ENCODE peak calls at places on chromosomes 16 and 17, in nine cellular contexts. R, E, N, U, I, X, B, D and J are unnamed samples.
A peak's percentile ranks its signal among the peaks of the same experiment; 100 is the strongest.

GRCh38 chr16:48511071-48511540 is 98.9 kb downstream of the N4BP1 start:
- DNase-seq in N (peak; percentile 77), U (no peak), D (no peak), X (no peak), I (no peak), R (peak; percentile 79), E (no peak), B (no peak), J (no peak)

GRCh38 chr16:87703071-87703470 is 62.7 kb downstream of the KLHDC4 start:
- DNase-seq in I (no peak), R (no peak), D (no peak), U (no peak), B (no peak), E (no peak), N (no peak), X (no peak), J (no peak)

GRCh38 chr16:2983706-2984136 is 3.5 kb upstream of the PKMYT1 start:
- DNase-seq in R (peak; percentile 74), E (peak; percentile 88), B (peak; percentile 77), U (peak; percentile 92), I (peak; percentile 86), X (no peak), N (peak; percentile 89), D (peak; percentile 74), J (peak; percentile 88)

GRCh38 chr16:20910781-20911321 is 10.3 kb downstream of the LYRM1 start:
- DNase-seq in E (no peak), B (no peak), X (peak; percentile 87), U (no peak), N (peak; percentile 70), D (no peak), I (peak; percentile 91), R (peak; percentile 89), J (no peak)

GRCh38 chr17:74078363-74078762 is 125.1 kb upstream of the RPL38 start:
- DNase-seq in R (no peak), B (no peak), X (no peak), N (no peak), U (no peak), I (no peak), D (no peak), E (no peak), J (no peak)

GRCh38 chr16:46650224-46650623 is 29.0 kb upstream of the SHCBP1 start:
- DNase-seq in X (no peak), I (no peak), N (no peak), D (no peak), E (no peak), U (no peak), B (no peak), R (peak; percentile 48), J (no peak)

GRCh38 chr17:18995220-18995619 is 9.3 kb downstream of the FAM83G start:
- DNase-seq in R (no peak), D (no peak), E (no peak), U (no peak), X (no peak), N (no peak), B (no peak), I (no peak), J (no peak)

GRCh38 chr16:23137256-23137655 is 12.0 kb downstream of the USP31 start:
- DNase-seq in N (no peak), B (no peak), U (no peak), R (no peak), X (no peak), I (no peak), E (no peak), D (no peak), J (no peak)

GRCh38 chr17:53791551-53791950 is 31.2 kb upstream of the KIF2B start:
- DNase-seq in X (no peak), N (no peak), R (no peak), E (no peak), D (no peak), I (no peak), U (no peak), B (no peak), J (no peak)

GRCh38 chr17:53792997-53793396 is 29.7 kb upstream of the KIF2B start:
- DNase-seq in U (no peak), X (no peak), E (no peak), B (no peak), I (no peak), N (no peak), D (no peak), R (no peak), J (no peak)

GRCh38 chr17:53796642-53797041 is 26.1 kb upstream of the KIF2B start:
- DNase-seq in E (no peak), R (no peak), U (no peak), I (no peak), N (no peak), B (no peak), X (no peak), D (no peak), J (no peak)

GRCh38 chr17:53794875-53795274 is 27.9 kb upstream of the KIF2B start:
- DNase-seq in R (no peak), I (no peak), X (no peak), B (no peak), E (no peak), U (no peak), D (no peak), N (no peak), J (no peak)

GRCh38 chr17:53792451-53792850 is 30.3 kb upstream of the KIF2B start:
- DNase-seq in N (no peak), R (no peak), X (no peak), I (no peak), U (no peak), E (no peak), D (no peak), B (no peak), J (no peak)
- TF ChIP-seq CTCF in N (no peak), R (no peak), X (no peak), I (no peak), U (no peak), E (no peak), D (no peak), B (no peak), J (no peak)

DNA sequence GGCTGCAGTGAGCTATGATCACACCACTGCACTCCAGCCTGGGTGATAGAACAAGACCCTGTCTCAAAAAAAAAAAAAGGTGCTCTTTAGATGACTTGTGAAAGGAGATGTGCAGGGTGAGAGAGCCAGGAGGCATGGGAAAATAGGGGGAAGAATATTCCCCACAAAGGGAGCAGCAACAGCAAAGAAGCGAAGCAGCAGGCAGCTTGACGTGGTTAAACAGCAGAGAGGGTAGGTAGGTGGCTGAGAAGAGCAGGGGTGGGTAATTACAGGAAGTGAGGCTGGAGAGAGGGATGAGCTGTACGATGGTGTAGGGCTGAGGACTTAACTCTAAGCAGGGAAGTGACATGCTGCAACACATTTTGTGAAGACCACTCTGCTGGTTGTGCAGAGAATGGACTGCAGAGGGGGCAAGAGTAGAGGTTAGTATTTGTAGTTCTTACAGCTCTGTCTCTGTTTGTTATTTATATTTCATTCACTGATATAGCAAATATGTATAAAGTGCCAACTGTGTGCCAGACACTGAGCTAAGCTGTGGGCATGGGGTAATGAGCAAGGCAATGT is 1.6 kb downstream of the HEATR3 start:
- DNase-seq in R (peak; percentile 75), X (peak; percentile 21), E (no peak), U (peak; percentile 43), I (peak; percentile 36), N (peak; percentile 16), D (no peak), B (no peak), J (peak; percentile 41)
- TF ChIP-seq CTCF in R (peak; percentile 51), X (peak; percentile 52), E (peak; percentile 21), U (peak; percentile 60), I (peak; percentile 44), N (peak; percentile 25), D (peak; percentile 56), B (peak; percentile 14), J (peak; percentile 65)

DNA sequence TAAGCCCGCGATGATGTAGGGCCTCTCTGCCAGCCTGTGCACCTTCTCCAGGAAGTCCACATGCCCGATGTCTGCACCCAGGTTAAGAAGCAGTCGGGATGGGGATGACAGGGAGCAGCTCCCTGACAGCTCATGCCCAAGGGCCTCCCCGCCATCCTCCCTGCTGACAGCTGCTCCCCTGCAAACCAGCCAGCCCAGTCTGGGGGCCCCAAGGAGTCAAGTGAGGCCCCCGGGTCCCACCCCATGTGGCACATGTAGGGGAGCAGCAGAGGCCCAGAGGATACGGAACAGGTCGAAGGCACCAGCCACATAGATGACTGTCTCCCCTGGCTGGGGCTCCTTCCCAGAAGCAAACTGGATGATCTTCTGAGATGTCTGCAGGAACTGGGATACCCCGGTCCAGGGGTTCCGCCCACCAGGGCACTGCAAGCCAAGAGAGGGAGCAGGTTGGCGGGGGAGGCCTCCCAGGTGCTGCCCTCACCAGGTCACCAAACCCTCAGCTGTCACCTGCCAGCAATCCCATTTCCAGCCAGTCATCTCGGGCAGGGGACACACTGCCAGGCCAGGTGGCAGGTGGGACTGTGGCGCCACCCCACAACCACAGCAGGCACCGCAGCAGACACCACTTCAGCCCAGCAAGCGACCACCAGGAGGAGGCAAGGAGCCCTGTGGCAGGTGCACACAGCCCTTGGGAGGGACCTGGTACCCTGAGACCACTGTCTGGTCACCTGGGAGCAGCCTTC is 4.6 kb downstream of the PCYT2 start:
- DNase-seq in I (no peak), N (no peak), E (no peak), D (no peak), X (no peak), U (no peak), R (no peak), B (peak; percentile 47), J (no peak)
- TF ChIP-seq CTCF in I (peak; percentile 68), N (no peak), E (no peak), D (no peak), X (no peak), U (no peak), R (no peak), B (no peak), J (no peak)

DNA sequence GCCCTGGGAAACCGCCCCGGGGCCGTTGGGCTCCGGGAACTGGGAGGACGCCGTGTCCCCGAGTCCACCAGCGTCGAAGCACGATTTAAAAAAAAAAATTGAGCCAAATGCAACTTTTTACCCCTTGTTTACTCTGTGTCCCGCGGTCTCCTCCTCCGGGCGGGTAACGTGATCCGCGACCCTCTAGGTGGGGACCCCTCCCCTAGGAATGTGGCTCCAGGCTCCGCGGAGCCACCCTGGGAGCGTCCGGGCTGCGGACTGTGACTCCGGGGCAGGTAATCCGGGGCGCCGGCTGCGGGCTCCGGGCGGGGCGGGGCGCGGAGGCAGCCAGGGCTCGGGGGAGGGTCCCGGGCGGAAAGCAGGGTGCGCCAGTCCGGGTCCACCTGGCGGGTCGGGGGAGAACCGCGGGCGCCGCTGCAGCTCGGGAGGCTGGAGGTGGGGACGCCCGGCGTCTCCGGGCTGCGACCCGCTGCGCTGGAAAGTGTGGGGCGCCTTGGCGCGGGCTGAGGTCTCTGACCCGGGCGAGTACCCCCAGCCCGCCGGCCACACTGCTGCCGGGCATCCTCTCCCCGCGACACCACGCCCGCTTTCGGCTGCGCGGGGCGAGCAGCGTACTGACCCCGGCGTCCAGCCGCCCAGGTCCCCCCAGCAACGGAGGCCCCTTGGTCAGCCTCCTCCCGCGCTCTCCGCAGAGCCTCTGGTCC is 850 bp upstream of the HELZ start:
- DNase-seq in D (peak; percentile 31), X (no peak), E (peak; percentile 59), R (no peak), N (peak; percentile 18), U (peak; percentile 53), I (peak; percentile 22), B (peak; percentile 72), J (peak; percentile 44)
- TF ChIP-seq CTCF in D (no peak), X (no peak), E (no peak), R (no peak), N (no peak), U (no peak), I (no peak), B (no peak), J (no peak)

DNA sequence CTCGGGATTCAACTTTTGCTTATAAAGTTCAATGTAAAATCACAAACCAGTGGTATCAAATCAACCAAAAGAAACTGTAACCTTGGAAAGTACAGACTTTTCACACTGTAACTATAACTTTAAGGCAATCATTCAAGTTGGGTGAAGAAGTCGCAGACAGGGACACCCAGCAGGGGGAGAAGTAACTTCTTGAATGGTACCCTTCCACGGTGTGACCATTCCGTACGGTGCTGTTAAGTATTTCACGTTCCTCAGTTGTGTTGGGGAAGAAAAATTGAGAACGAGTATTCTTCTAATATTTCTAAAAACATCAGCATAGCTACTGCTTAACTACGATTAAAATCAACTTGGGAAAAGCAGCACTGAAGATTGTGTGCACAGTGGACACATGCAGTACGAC is 55.8 kb downstream of the MYH10 start:
- DNase-seq in E (no peak), B (no peak), U (no peak), R (peak; percentile 43), D (no peak), X (no peak), N (no peak), I (no peak), J (no peak)
- TF ChIP-seq CTCF in E (peak; percentile 25), B (no peak), U (no peak), R (peak; percentile 25), D (peak; percentile 67), X (no peak), N (no peak), I (peak; percentile 32), J (no peak)